ENCODE peak calls at places on chromosomes 1 and 21, in four cellular contexts. B is H1, Z is HepG2, F is K562. M is an unnamed sample.

GRCh38 chr21:27362249-27362648 is 395.4 kb upstream of the ADAMTS5 start:
- DNase-seq in B (no peak), Z (no peak), F (no peak), M (no peak)

GRCh38 chr1:43587594-43587993 is 56.9 kb downstream of the PTPRF start:
- DNase-seq in B (no peak), Z (no peak), F (no peak), M (no peak)

GRCh38 chr1:154557939-154558609 is 388 bp downstream of the UBE2Q1 start:
- DNase-seq in B (no peak), Z (no peak), F (peak), M (peak)

GRCh38 chr1:44780583-44781121 is 5.3 kb downstream of the RPS8 start:
- DNase-seq in B (no peak), Z (no peak), F (no peak), M (no peak)

GRCh38 chr1:157236072-157236471 is 97.9 kb upstream of the ETV3 start:
- DNase-seq in B (no peak), Z (no peak), F (no peak), M (no peak)

GRCh38 chr1:155125511-155125945 is 2.1 kb upstream of the EFNA1 start:
- DNase-seq in B (no peak), Z (no peak), F (no peak), M (peak)

GRCh38 chr1:225754940-225755635 is 22.5 kb upstream of the SRP9 start:
- DNase-seq in B (no peak), Z (peak), F (no peak), M (no peak)

GRCh38 chr1:230694991-230695390 is 18.9 kb downstream of the AGT start:
- DNase-seq in B (no peak), Z (no peak), F (no peak), M (no peak)

GRCh38 chr1:113811353-113811887 is 856 bp downstream of the RSBN1 start:
- DNase-seq in B (peak), Z (peak), F (peak), M (no peak)

GRCh38 chr1:12480748-12481362 is 137.2 kb downstream of the DHRS3 start:
- DNase-seq in B (no peak), Z (no peak), F (no peak), M (no peak)

GRCh38 chr21:39453571-39454179 is 1.9 kb downstream of the SH3BGR start:
- DNase-seq in B (no peak), Z (no peak), F (no peak), M (no peak)
- TF ChIP-seq USF2 in B (no peak), Z (no peak), F (no peak), M (no peak)

GRCh38 chr21:43786423-43787179 is 2.8 kb upstream of the RRP1 start:
- DNase-seq in B (no peak), Z (no peak), F (no peak), M (no peak)
- TF ChIP-seq JUN in B (no peak), Z (no peak), F (no peak), M (no peak)

DNA sequence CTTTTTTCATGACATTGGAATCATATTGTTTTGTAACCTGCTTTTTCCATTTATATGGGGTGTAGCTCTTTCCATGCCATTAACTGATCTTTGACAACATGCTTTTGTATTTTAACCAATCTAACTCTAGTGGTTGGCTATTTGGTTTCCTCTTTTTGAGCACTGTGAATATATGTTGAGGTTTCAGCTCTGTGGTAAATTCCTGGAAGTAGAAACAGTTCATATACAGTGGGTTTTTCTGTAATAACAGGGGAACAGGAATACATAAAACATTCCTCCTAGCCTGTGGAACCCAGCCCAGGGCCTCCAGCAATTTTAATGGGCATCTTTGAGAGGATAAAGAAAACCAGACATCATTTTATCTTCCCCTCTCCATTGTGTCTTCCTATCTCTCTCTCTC is 17.4 kb downstream of the AZIN2 start:
- DNase-seq in B (no peak), Z (no peak), F (no peak), M (no peak)
- TF ChIP-seq ATF3 in B (no peak), Z (no peak), F (no peak), M (no peak)

GRCh38 chr1:75632350-75632949 is 21.5 kb upstream of the SLC44A5 start:
- DNase-seq in B (no peak), Z (peak), F (peak), M (no peak)
- TF ChIP-seq USF2 in B (no peak), Z (no peak), F (no peak), M (no peak)

GRCh38 chr1:64564891-64565290 is 95.0 kb downstream of the CACHD1 start:
- DNase-seq in B (no peak), Z (no peak), F (no peak), M (no peak)
- TF ChIP-seq JUN in B (no peak), Z (no peak), F (no peak), M (no peak)

DNA sequence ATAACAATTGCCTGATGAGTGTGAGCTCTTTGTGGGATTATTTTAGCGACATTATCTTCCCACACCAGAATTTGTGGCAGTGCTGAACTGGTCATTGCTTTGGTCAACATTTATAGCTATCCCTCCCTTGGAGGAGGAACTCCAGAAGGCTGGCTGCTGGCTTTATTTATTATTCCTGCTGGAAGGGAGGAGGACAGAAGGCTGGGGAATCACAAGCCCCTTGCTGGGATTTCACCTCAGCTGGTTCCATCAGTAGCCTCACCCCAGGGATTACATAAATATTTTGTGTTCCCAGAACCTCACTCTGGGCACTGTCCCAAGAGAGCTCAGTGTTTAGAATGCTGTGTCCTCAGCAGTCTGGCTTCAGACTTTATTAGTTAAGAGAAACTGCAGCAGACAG is 102.8 kb upstream of the C1orf21 start:
- DNase-seq in B (no peak), Z (no peak), F (no peak), M (no peak)
- TF ChIP-seq ATF3 in B (no peak), Z (no peak), F (no peak), M (no peak)

GRCh38 chr1:77100870-77101269 is 118.4 kb downstream of the PIGK start:
- DNase-seq in B (no peak), Z (no peak), F (no peak), M (no peak)
- TF ChIP-seq USF2 in B (no peak), Z (no peak), F (no peak), M (no peak)

GRCh38 chr1:184163674-184164470 is 112.3 kb downstream of the TSEN15 start:
- DNase-seq in B (no peak), Z (no peak), F (no peak), M (no peak)
- TF ChIP-seq JUN in B (no peak), Z (no peak), F (peak), M (no peak)

M was measured in WTC11.